ENCODE peak calls at places on chromosomes 16 and 17, in seven cellular contexts. One of them, this sample, is unnamed.

GRCh38 chr16:50641818-50642187 is 39.3 kb downstream of the SNX20 start:
- DNase-seq in endodermal cell: no peak
- DNase-seq in fibroblast of villous mesenchyme: no peak
- DNase-seq in heart right ventricle: no peak
- DNase-seq in PC-3: no peak
- DNase-seq in fibroblast of mammary gland: no peak
- DNase-seq in epithelial cell of esophagus: no peak
- DNase-seq in this sample: no peak

GRCh38 chr17:10053976-10054551 is 144.3 kb downstream of the GAS7 start:
- DNase-seq in endodermal cell: no peak
- DNase-seq in epithelial cell of esophagus: no peak
- DNase-seq in fibroblast of villous mesenchyme: no peak
- DNase-seq in heart right ventricle: no peak
- DNase-seq in fibroblast of mammary gland: no peak
- DNase-seq in PC-3: no peak
- DNase-seq in this sample: no peak

GRCh38 chr17:56639517-56639916 is 46.0 kb downstream of the NOG start:
- DNase-seq in endodermal cell: no peak
- DNase-seq in fibroblast of mammary gland: no peak
- DNase-seq in heart right ventricle: no peak
- DNase-seq in fibroblast of villous mesenchyme: no peak
- DNase-seq in epithelial cell of esophagus: no peak
- DNase-seq in PC-3: no peak
- DNase-seq in this sample: no peak

GRCh38 chr17:83041305-83041704 is 38.1 kb upstream of the METRNL start:
- DNase-seq in PC-3: no peak
- DNase-seq in fibroblast of villous mesenchyme: no peak
- DNase-seq in endodermal cell: peak
- DNase-seq in epithelial cell of esophagus: no peak
- DNase-seq in heart right ventricle: no peak
- DNase-seq in fibroblast of mammary gland: no peak
- DNase-seq in this sample: no peak

GRCh38 chr17:8991514-8992285 is 26.2 kb upstream of the PIK3R5 start:
- DNase-seq in PC-3: peak
- DNase-seq in heart right ventricle: peak
- DNase-seq in epithelial cell of esophagus: peak
- DNase-seq in fibroblast of mammary gland: peak
- DNase-seq in endodermal cell: peak
- DNase-seq in fibroblast of villous mesenchyme: peak
- DNase-seq in this sample: no peak

GRCh38 chr17:3963214-3964201 is 729 bp downstream of the ATP2A3 start:
- DNase-seq in fibroblast of villous mesenchyme: no peak
- DNase-seq in PC-3: no peak
- DNase-seq in epithelial cell of esophagus: no peak
- DNase-seq in heart right ventricle: no peak
- DNase-seq in endodermal cell: peak
- DNase-seq in fibroblast of mammary gland: no peak
- DNase-seq in this sample: no peak

GRCh38 chr16:87060026-87060986 is 256.9 kb downstream of the C16orf95 start:
- DNase-seq in fibroblast of villous mesenchyme: peak
- DNase-seq in PC-3: no peak
- DNase-seq in epithelial cell of esophagus: peak
- DNase-seq in fibroblast of mammary gland: peak
- DNase-seq in endodermal cell: peak
- DNase-seq in heart right ventricle: no peak
- DNase-seq in this sample: no peak

GRCh38 chr16:86225905-86226371 is 284.4 kb upstream of the FOXF1 start:
- DNase-seq in fibroblast of mammary gland: no peak
- DNase-seq in fibroblast of villous mesenchyme: no peak
- DNase-seq in PC-3: peak
- DNase-seq in epithelial cell of esophagus: no peak
- DNase-seq in heart right ventricle: no peak
- DNase-seq in endodermal cell: no peak
- DNase-seq in this sample: no peak

GRCh38 chr16:69404275-69404805 is 18.5 kb upstream of the TERF2 start:
- DNase-seq in endodermal cell: no peak
- DNase-seq in epithelial cell of esophagus: peak
- DNase-seq in fibroblast of villous mesenchyme: peak
- DNase-seq in heart right ventricle: no peak
- DNase-seq in fibroblast of mammary gland: no peak
- DNase-seq in PC-3: no peak
- DNase-seq in this sample: no peak

GRCh38 chr17:17226451-17227265 is 10.3 kb downstream of the FLCN start:
- DNase-seq in epithelial cell of esophagus: no peak
- DNase-seq in fibroblast of mammary gland: no peak
- DNase-seq in PC-3: no peak
- DNase-seq in fibroblast of villous mesenchyme: no peak
- DNase-seq in endodermal cell: no peak
- DNase-seq in heart right ventricle: no peak
- DNase-seq in this sample: no peak

GRCh38 chr17:31144427-31144826 is 49.6 kb downstream of the NF1 start:
- DNase-seq in endodermal cell: peak
- DNase-seq in fibroblast of villous mesenchyme: no peak
- DNase-seq in fibroblast of mammary gland: no peak
- DNase-seq in PC-3: no peak
- DNase-seq in epithelial cell of esophagus: no peak
- DNase-seq in heart right ventricle: no peak
- DNase-seq in this sample: no peak

GRCh38 chr16:2835638-2836493 is 5.8 kb downstream of the ZG16B start:
- DNase-seq in endodermal cell: peak
- DNase-seq in fibroblast of villous mesenchyme: peak
- DNase-seq in epithelial cell of esophagus: peak
- DNase-seq in fibroblast of mammary gland: peak
- DNase-seq in heart right ventricle: no peak
- DNase-seq in PC-3: peak
- DNase-seq in this sample: peak
- H3K4me3 ChIP-seq in endodermal cell: no peak
- H3K4me3 ChIP-seq in fibroblast of villous mesenchyme: no peak
- H3K4me3 ChIP-seq in epithelial cell of esophagus: no peak
- H3K4me3 ChIP-seq in fibroblast of mammary gland: no peak
- H3K4me3 ChIP-seq in heart right ventricle: no peak
- H3K4me3 ChIP-seq in PC-3: peak
- H3K4me3 ChIP-seq in this sample: no peak

GRCh38 chr16:84502581-84502980 is 1.9 kb downstream of the MEAK7 start:
- DNase-seq in heart right ventricle: no peak
- DNase-seq in fibroblast of mammary gland: peak
- DNase-seq in fibroblast of villous mesenchyme: no peak
- DNase-seq in PC-3: peak
- DNase-seq in endodermal cell: no peak
- DNase-seq in epithelial cell of esophagus: peak
- DNase-seq in this sample: no peak

GRCh38 chr16:84505249-84506156 is 1.0 kb upstream of the MEAK7 start:
- DNase-seq in endodermal cell: no peak
- DNase-seq in PC-3: no peak
- DNase-seq in epithelial cell of esophagus: no peak
- DNase-seq in heart right ventricle: no peak
- DNase-seq in fibroblast of mammary gland: no peak
- DNase-seq in fibroblast of villous mesenchyme: no peak
- DNase-seq in this sample: no peak

GRCh38 chr16:84502075-84502474 is 2.4 kb downstream of the MEAK7 start:
- DNase-seq in heart right ventricle: no peak
- DNase-seq in epithelial cell of esophagus: peak
- DNase-seq in fibroblast of villous mesenchyme: no peak
- DNase-seq in endodermal cell: no peak
- DNase-seq in fibroblast of mammary gland: no peak
- DNase-seq in PC-3: peak
- DNase-seq in this sample: no peak

GRCh38 chr16:84503751-84504395 is 586 bp downstream of the MEAK7 start:
- DNase-seq in PC-3: peak
- DNase-seq in heart right ventricle: no peak
- DNase-seq in fibroblast of mammary gland: peak
- DNase-seq in epithelial cell of esophagus: peak
- DNase-seq in fibroblast of villous mesenchyme: no peak
- DNase-seq in endodermal cell: peak
- DNase-seq in this sample: no peak

DNA sequence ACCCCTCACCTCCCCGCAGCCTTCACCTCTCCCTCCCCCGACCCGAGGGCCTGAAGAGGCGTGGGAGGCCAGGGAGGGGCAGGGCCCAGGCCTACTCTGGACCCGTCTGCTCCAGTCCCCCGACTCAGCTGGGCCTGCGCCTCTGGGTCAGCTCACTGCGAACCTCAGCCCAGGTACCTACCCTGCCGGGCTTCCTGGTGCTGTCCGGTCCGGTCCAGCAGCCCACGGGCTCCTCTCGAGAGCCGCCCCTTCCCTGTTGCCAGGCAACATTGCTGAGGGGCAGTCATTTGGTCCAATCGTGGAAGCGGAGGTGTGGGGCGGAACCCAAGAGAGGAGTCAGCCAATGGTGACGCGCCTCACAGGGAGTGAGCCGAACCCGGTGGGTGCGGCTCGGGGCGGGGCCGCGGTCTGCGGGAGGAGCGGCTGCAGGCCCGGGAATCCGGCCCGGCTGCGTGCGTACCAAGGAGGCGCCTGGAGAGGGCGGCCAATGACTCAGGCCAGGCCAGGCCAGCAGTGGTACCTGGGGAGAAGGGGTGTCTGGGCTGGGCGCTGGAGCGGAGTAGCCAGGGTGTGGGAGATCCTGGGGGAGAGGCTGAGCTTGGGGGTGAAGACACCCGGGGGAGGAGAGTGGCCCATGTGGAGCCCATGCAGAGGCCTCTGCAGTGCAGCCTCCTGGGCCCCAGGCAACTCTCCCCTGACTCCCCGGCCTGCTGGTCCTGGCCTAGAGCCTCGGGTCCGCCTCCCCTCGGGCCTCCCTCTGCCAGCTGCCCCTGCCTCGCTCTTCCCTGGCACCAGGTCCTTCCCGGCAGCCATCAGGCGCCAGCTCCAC is at the start of gene MEAK7:
- DNase-seq in heart right ventricle: peak
- DNase-seq in fibroblast of mammary gland: peak
- DNase-seq in endodermal cell: peak
- DNase-seq in fibroblast of villous mesenchyme: peak
- DNase-seq in PC-3: peak
- DNase-seq in epithelial cell of esophagus: peak
- DNase-seq in this sample: peak
- TF ChIP-seq CTCF in heart right ventricle: no peak
- TF ChIP-seq CTCF in fibroblast of mammary gland: no peak
- TF ChIP-seq CTCF in endodermal cell: peak
- TF ChIP-seq CTCF in fibroblast of villous mesenchyme: peak
- TF ChIP-seq CTCF in PC-3: no peak
- TF ChIP-seq CTCF in epithelial cell of esophagus: no peak
- TF ChIP-seq CTCF in this sample: peak

GRCh38 chr17:48996696-48997102 is 486 bp upstream of the IGF2BP1 start:
- DNase-seq in fibroblast of villous mesenchyme: no peak
- DNase-seq in heart right ventricle: no peak
- DNase-seq in fibroblast of mammary gland: no peak
- DNase-seq in PC-3: no peak
- DNase-seq in endodermal cell: no peak
- DNase-seq in epithelial cell of esophagus: no peak
- DNase-seq in this sample: no peak
- H3K4me3 ChIP-seq in fibroblast of villous mesenchyme: peak
- H3K4me3 ChIP-seq in heart right ventricle: no peak
- H3K4me3 ChIP-seq in fibroblast of mammary gland: no peak
- H3K4me3 ChIP-seq in PC-3: no peak
- H3K4me3 ChIP-seq in endodermal cell: peak
- H3K4me3 ChIP-seq in epithelial cell of esophagus: peak
- H3K4me3 ChIP-seq in this sample: peak

GRCh38 chr17:74840500-74840899 is 19.2 kb downstream of the GRIN2C start:
- DNase-seq in fibroblast of villous mesenchyme: no peak
- DNase-seq in epithelial cell of esophagus: no peak
- DNase-seq in endodermal cell: peak
- DNase-seq in fibroblast of mammary gland: no peak
- DNase-seq in PC-3: no peak
- DNase-seq in heart right ventricle: no peak
- DNase-seq in this sample: no peak

GRCh38 chr17:74840989-74841666 is 18.6 kb downstream of the GRIN2C start:
- DNase-seq in heart right ventricle: peak
- DNase-seq in endodermal cell: peak
- DNase-seq in epithelial cell of esophagus: peak
- DNase-seq in fibroblast of villous mesenchyme: peak
- DNase-seq in PC-3: no peak
- DNase-seq in fibroblast of mammary gland: peak
- DNase-seq in this sample: no peak

GRCh38 chr17:74843352-74843627 is 16.4 kb downstream of the GRIN2C start:
- DNase-seq in heart right ventricle: no peak
- DNase-seq in fibroblast of villous mesenchyme: no peak
- DNase-seq in fibroblast of mammary gland: no peak
- DNase-seq in epithelial cell of esophagus: no peak
- DNase-seq in endodermal cell: peak
- DNase-seq in PC-3: no peak
- DNase-seq in this sample: no peak

GRCh38 chr17:74842146-74842598 is 17.5 kb downstream of the GRIN2C start:
- DNase-seq in fibroblast of villous mesenchyme: no peak
- DNase-seq in fibroblast of mammary gland: peak
- DNase-seq in endodermal cell: peak
- DNase-seq in heart right ventricle: no peak
- DNase-seq in PC-3: peak
- DNase-seq in epithelial cell of esophagus: no peak
- DNase-seq in this sample: no peak

DNA sequence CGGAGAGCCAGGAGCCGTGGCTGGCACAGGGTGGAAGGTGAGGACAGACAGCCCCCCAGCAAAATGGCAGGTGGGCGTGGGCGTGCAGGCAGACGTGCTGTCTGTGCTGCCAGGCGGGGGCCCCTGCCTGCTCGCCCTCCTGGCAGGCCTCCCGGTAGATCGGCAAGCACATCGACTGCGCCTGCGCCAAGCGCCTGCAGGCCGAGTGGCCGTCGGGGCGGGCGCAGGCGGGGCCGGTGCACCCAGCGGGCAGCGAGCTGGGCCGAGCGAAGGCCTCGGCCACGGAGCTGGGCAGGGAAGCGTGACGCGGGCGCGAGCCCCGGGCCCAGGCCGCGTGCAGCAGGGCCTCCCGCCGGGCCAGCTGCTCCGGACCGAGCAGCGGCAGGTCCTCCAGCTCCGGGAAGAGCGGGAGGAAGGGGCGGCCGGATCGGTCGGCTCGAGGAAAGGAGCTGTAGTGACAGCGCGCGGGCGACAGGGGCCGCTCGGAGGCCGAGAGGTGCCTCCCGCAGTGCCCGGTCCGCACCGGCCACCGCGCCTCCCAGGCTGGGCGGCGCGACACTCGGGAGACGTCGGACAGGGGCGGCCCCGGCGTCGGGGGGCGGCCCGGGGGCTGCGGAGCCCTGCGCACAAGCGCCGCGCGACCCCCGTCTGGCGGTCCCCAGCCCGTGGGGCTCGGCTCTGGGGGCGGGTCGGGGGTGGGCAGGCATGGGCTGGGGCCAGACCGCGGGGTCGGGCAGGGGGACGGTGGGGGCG is 16.9 kb downstream of the GRIN2C start:
- DNase-seq in fibroblast of villous mesenchyme: peak
- DNase-seq in PC-3: peak
- DNase-seq in epithelial cell of esophagus: peak
- DNase-seq in endodermal cell: peak
- DNase-seq in fibroblast of mammary gland: peak
- DNase-seq in heart right ventricle: peak
- DNase-seq in this sample: peak
- TF ChIP-seq CTCF in fibroblast of villous mesenchyme: peak
- TF ChIP-seq CTCF in PC-3: peak
- TF ChIP-seq CTCF in epithelial cell of esophagus: peak
- TF ChIP-seq CTCF in endodermal cell: peak
- TF ChIP-seq CTCF in fibroblast of mammary gland: peak
- TF ChIP-seq CTCF in heart right ventricle: peak
- TF ChIP-seq CTCF in this sample: peak

GRCh38 chr16:83952940-83953795 is at the start of gene OSGIN1:
- DNase-seq in PC-3: peak
- DNase-seq in heart right ventricle: peak
- DNase-seq in fibroblast of villous mesenchyme: peak
- DNase-seq in endodermal cell: peak
- DNase-seq in epithelial cell of esophagus: peak
- DNase-seq in fibroblast of mammary gland: peak
- DNase-seq in this sample: peak
- H3K4me3 ChIP-seq in PC-3: peak
- H3K4me3 ChIP-seq in heart right ventricle: peak
- H3K4me3 ChIP-seq in fibroblast of villous mesenchyme: peak
- H3K4me3 ChIP-seq in endodermal cell: peak
- H3K4me3 ChIP-seq in epithelial cell of esophagus: peak
- H3K4me3 ChIP-seq in fibroblast of mammary gland: peak
- H3K4me3 ChIP-seq in this sample: peak